ENCODE peak calls at places on chromosomes 3 and 15, in nine cellular contexts. S is ELR; M is NCI-H69; R is astrocyte of the spinal cord; W is left ventricle myocardium inferior; P is stimulated activated CD8-positive, alpha-beta memory T cell treated with anti-CD3 and anti-CD28 coated beads, Interleukin-4, amount 100 ng/mL, for 4 hours; B is NCI-H774; G is activated gamma-delta T cell treated with Interleukin-2 at 50 U/mL for 16 hours; V is stimulated activated CD4-positive, alpha-beta T cell treated with anti-CD3 and anti-CD28 coated beads, Interleukin-4, amount 100 ng/mL, for 1 hour. F is an unnamed sample.

GRCh38 chr3:11228041-11228440 is 44.2 kb upstream of the ATG7 start:
- DNase-seq in S (no peak), M (no peak), R (no peak), W (no peak), P (no peak), B (no peak), G (no peak), V (no peak), F (no peak)

GRCh38 chr3:82082796-82083195 is 321.4 kb upstream of the GBE1 start:
- DNase-seq in S (no peak), M (peak), R (peak), W (no peak), P (no peak), B (no peak), G (no peak), V (no peak), F (no peak)

GRCh38 chr3:8742921-8743605 is 9.5 kb downstream of the CAV3 start:
- DNase-seq in S (peak), M (no peak), R (peak), W (no peak), P (no peak), B (no peak), G (no peak), V (no peak), F (no peak)

GRCh38 chr3:177144922-177145321 is 52.4 kb downstream of the TBL1XR1 start:
- DNase-seq in S (no peak), M (no peak), R (no peak), W (no peak), P (no peak), B (no peak), G (no peak), V (no peak), F (no peak)

GRCh38 chr3:16176391-16177030 is 2.0 kb downstream of the GALNT15 start:
- DNase-seq in S (no peak), M (no peak), R (no peak), W (no peak), P (no peak), B (no peak), G (no peak), V (no peak), F (no peak)

GRCh38 chr3:123540285-123540684 is 44.6 kb downstream of the HACD2 start:
- DNase-seq in S (peak), M (no peak), R (no peak), W (no peak), P (no peak), B (no peak), G (no peak), V (no peak), F (no peak)

GRCh38 chr3:76972624-76973296 is 67.1 kb upstream of the ROBO2 start:
- DNase-seq in S (no peak), M (no peak), R (no peak), W (no peak), P (no peak), B (no peak), G (no peak), V (no peak), F (no peak)

GRCh38 chr3:189508784-189509489 is 122.3 kb upstream of the TP63 start:
- DNase-seq in S (no peak), M (peak), R (peak), W (no peak), P (no peak), B (no peak), G (no peak), V (no peak), F (no peak)

GRCh38 chr3:29497282-29497681 is 216.4 kb downstream of the RBMS3 start:
- DNase-seq in S (no peak), M (no peak), R (no peak), W (no peak), P (no peak), B (no peak), G (no peak), V (no peak), F (no peak)

GRCh38 chr3:43747641-43748040 is 56.9 kb downstream of the ABHD5 start:
- DNase-seq in S (peak), M (no peak), R (no peak), W (no peak), P (no peak), B (no peak), G (no peak), V (no peak), F (no peak)

GRCh38 chr15:61834076-61834697 is 226.1 kb downstream of the VPS13C start:
- DNase-seq in S (peak), M (peak), R (peak), W (peak), P (peak), B (peak), G (peak), V (peak), F (peak)